ENCODE peak calls at places on chromosome 6, in eight cellular contexts. L, X, N, Y, H, G, Q and C are unnamed samples.

GRCh38 chr6:106033806-106034205 is 52.3 kb upstream of the PRDM1 start:
- DNase-seq in L (no peak), X (no peak), N (no peak), Y (no peak), H (no peak), G (no peak), Q (no peak), C (no peak)

GRCh38 chr6:97189767-97190166 is 93.2 kb downstream of the MMS22L start:
- DNase-seq in L (no peak), X (no peak), N (no peak), Y (no peak), H (no peak), G (peak), Q (no peak), C (no peak)

GRCh38 chr6:7669742-7670141 is 56.2 kb upstream of the BMP6 start:
- DNase-seq in L (no peak), X (no peak), N (no peak), Y (peak), H (no peak), G (no peak), Q (no peak), C (peak)

GRCh38 chr6:88141641-88142298 is 24.4 kb downstream of the CNR1 start:
- DNase-seq in L (no peak), X (no peak), N (no peak), Y (no peak), H (no peak), G (no peak), Q (no peak), C (no peak)

GRCh38 chr6:2581611-2582010 is 169.1 kb downstream of the MYLK4 start:
- DNase-seq in L (no peak), X (no peak), N (no peak), Y (no peak), H (no peak), G (no peak), Q (no peak), C (no peak)

GRCh38 chr6:156808287-156808686 is 31.1 kb downstream of the ARID1B start:
- DNase-seq in L (no peak), X (no peak), N (no peak), Y (no peak), H (peak), G (no peak), Q (no peak), C (peak)

GRCh38 chr6:18160921-18161320 is 5.7 kb downstream of the KDM1B start:
- DNase-seq in L (no peak), X (no peak), N (no peak), Y (no peak), H (no peak), G (no peak), Q (no peak), C (no peak)

GRCh38 chr6:90368001-90368400 is 71.4 kb upstream of the BACH2 start:
- DNase-seq in L (no peak), X (no peak), N (no peak), Y (no peak), H (no peak), G (no peak), Q (no peak), C (no peak)